ENCODE peak calls at places on chromosomes 6 and 20, in six cellular contexts. T is upper lobe of left lung, J is breast epithelium, G is HepG2, W is endothelial cell of umbilical vein, N is stomach. I is an unnamed sample.

GRCh38 chr6:108027594-108027993 is 46.9 kb downstream of the OSTM1 start:
- DNase-seq in T (no peak), J (no peak), G (no peak), W (no peak), N (peak; percentile 30), I (no peak)

GRCh38 chr6:76697585-76697984 is 625.1 kb upstream of the IMPG1 start:
- DNase-seq in T (no peak), J (no peak), G (no peak), W (peak; percentile 64), N (no peak), I (no peak)

GRCh38 chr20:43681468-43681942 is 14.6 kb downstream of the MYBL2 start:
- DNase-seq in T (no peak), J (no peak), G (no peak), W (no peak), N (no peak), I (no peak)

GRCh38 chr6:79946242-79946641 is 1.1 kb downstream of the ELOVL4 start:
- DNase-seq in T (no peak), J (no peak), G (peak; percentile 25), W (no peak), N (no peak), I (no peak)

GRCh38 chr6:140101367-140101766 is 726.9 kb upstream of the CITED2 start:
- DNase-seq in T (no peak), J (no peak), G (no peak), W (no peak), N (no peak), I (no peak)

GRCh38 chr6:95581073-95581472 is 3.7 kb downstream of the MANEA start:
- DNase-seq in T (no peak), J (no peak), G (no peak), W (no peak), N (no peak), I (no peak)

GRCh38 chr6:20182926-20183521 is 29.2 kb downstream of the MBOAT1 start:
- DNase-seq in T (peak; percentile 82), J (peak; percentile 94), G (no peak), W (no peak), N (peak; percentile 93), I (peak; percentile 94)

GRCh38 chr20:58308680-58309527 is 611 bp upstream of the RAB22A start:
- DNase-seq in T (peak; percentile 33), J (peak; percentile 57), G (no peak), W (peak; percentile 57), N (no peak), I (peak; percentile 50)

GRCh38 chr6:116323863-116324262 is 44.1 kb upstream of the TSPYL1 start:
- DNase-seq in T (no peak), J (no peak), G (no peak), W (no peak), N (no peak), I (no peak)

GRCh38 chr20:35992713-35993335 is 24.4 kb downstream of the CNBD2 start:
- DNase-seq in T (peak; percentile 62), J (no peak), G (peak; percentile 81), W (peak; percentile 71), N (peak; percentile 45), I (peak; percentile 42)

GRCh38 chr6:128518531-128519131 is 1.8 kb downstream of the PTPRK start:
- DNase-seq in T (no peak), J (no peak), G (no peak), W (peak; percentile 64), N (no peak), I (no peak)

GRCh38 chr6:128520436-128521301 is at the start of gene PTPRK:
- DNase-seq in T (peak; percentile 91), J (peak; percentile 95), G (peak; percentile 90), W (peak; percentile 94), N (peak; percentile 95), I (peak; percentile 94)

GRCh38 chr6:128519931-128520435 is 416 bp downstream of the PTPRK start:
- DNase-seq in T (peak; percentile 48), J (peak; percentile 70), G (no peak), W (no peak), N (peak; percentile 45), I (peak; percentile 46)

GRCh38 chr6:128521302-128521632 is 868 bp upstream of the PTPRK start:
- DNase-seq in T (no peak), J (no peak), G (no peak), W (no peak), N (no peak), I (no peak)

DNA sequence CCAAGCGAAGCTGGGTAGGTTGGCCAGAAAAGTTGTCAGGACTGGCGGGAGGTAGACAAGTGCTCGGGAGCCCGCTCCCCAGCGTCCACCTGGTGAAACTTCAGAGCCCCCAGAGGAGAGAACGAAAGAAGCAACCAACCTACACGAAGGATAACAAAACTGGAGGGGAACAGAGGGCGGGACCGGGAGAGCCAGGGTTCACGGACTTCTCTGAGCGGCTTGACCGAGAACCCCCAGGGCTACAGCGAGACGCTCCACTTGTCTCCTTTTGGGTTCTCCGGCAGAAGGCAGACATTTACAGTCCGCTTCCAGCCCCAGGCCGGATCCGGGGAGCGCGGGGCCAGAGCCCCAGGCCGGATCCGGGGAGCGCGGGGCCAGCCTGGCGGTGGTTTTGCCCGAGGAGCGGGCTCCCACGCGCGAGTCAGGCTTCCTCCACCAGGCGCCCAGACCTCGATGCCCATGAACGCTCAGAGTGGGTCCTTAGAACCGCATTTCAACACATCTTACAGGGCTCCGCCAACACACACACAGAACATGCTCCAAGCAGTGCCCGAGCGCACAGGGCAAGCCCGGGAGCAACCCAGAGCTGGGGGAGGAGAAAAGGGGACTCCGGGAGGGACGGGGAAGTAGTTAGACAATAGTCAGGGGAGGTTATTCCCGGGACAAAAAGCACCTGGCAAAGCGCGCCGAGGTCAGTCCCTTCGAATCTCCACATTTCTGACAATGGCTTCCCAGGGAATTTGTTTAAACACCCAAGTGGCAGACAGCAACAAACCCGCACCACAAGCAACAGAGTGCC is 1.1 kb downstream of the PTPRK start:
- DNase-seq in T (peak; percentile 54), J (peak; percentile 61), G (peak; percentile 87), W (peak; percentile 69), N (peak; percentile 58), I (peak; percentile 68)
- TF ChIP-seq POLR2A in T (no peak), J (no peak), G (peak; percentile 10), W (no peak), N (no peak), I (no peak)

DNA sequence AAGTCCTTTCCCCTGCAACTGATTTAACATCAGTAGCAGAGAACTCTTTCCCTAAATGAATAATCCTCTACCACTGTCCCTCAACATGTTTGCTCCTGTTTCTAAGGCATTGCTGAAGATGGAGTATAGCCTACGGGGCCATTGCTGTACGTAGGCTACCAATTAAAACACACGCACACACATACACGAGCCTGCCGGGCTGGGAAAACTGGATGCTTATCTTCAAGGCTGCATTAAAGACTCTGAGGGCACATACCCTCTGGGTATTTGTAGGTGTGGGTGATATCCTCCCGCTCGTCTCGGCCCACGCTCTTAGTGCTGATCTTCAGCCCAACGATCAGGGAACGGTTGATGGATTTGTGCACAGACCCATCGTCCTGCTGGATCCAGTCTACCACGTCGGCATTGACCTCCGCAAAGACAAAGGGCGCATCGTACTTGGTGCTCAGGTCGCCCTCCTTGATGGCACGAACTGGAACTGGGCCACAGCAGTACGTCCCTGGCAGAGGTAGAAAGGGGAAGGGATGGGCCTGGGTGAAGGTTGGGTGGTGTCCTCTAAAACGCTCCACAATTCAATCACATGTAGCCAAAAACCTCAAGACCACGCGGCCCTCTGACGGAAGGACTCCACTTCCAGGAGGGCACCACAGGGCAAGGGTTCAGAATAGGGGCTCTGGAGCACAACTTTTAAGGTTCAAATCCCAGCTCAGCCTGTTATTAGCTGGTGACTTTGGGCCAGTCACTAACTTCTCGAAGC is 25.7 kb downstream of the TGM2 start:
- DNase-seq in T (no peak), J (no peak), G (no peak), W (no peak), N (no peak), I (no peak)
- H3K36me3 ChIP-seq in T (peaks cover 54% of the 10 kb centered on the region), J (no peaks in the 10 kb centered on the region), G (no peaks in the 10 kb centered on the region), W (peaks cover 20% of the 10 kb centered on the region), N (peaks cover 59% of the 10 kb centered on the region), I (no peaks in the 10 kb centered on the region)

DNA sequence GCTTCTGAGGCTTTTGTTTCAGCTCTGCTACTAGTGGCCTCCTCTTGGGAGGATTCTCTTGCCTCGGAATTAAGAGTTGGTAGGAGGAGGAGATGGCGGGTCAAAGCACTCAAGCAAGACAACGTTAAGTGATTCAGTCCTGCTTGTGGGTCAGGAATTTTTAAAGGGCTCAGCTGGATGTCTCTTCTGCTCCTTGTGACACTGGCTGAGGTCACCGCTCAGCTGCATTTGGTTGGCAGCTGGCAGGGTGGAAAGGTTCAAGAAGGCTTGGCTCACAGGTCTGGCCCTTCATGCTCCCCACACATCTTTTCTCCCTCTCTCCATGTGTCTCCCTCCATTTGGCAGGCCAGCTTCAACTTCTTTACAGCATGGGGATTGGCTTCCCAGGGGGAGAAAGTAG is 641.4 kb downstream of the KIF16B start:
- DNase-seq in T (no peak), J (no peak), G (no peak), W (no peak), N (no peak), I (no peak)
- TF ChIP-seq POLR2AphosphoS5 in T (no peak), J (no peak), G (no peak), W (no peak), N (no peak), I (no peak)

GRCh38 chr6:44265003-44265842 is at the start of gene NFKBIE:
- DNase-seq in T (peak; percentile 97), J (peak; percentile 93), G (peak; percentile 85), W (peak; percentile 92), N (peak; percentile 97), I (peak; percentile 95)
- TF ChIP-seq POLR2A in T (no peak), J (no peak), G (peak; percentile 82), W (peak; percentile 92), N (no peak), I (peak; percentile 97)

GRCh38 chr20:25009218-25010145 is 16.9 kb upstream of the APMAP start:
- DNase-seq in T (peak; percentile 14), J (no peak), G (no peak), W (no peak), N (no peak), I (no peak)
- H3K36me3 ChIP-seq in T (peaks cover 88% of the 10 kb centered on the region), J (peaks cover 23% of the 10 kb centered on the region), G (no peaks in the 10 kb centered on the region), W (no peaks in the 10 kb centered on the region), N (peaks cover 98% of the 10 kb centered on the region), I (peaks cover 36% of the 10 kb centered on the region)

GRCh38 chr6:27672113-27672799 is 199.4 kb upstream of the ZNF184 start:
- DNase-seq in T (no peak), J (no peak), G (peak; percentile 91), W (peak; percentile 40), N (no peak), I (no peak)
- TF ChIP-seq POLR2AphosphoS5 in T (no peak), J (no peak), G (no peak), W (no peak), N (no peak), I (no peak)

GRCh38 chr20:33857722-33858563 is 46.8 kb downstream of the CHMP4B start:
- DNase-seq in T (no peak), J (no peak), G (no peak), W (no peak), N (no peak), I (no peak)
- TF ChIP-seq POLR2A in T (no peak), J (no peak), G (no peak), W (no peak), N (no peak), I (no peak)

GRCh38 chr6:33668328-33668727 is 43.2 kb downstream of the UQCC2 start:
- DNase-seq in T (no peak), J (no peak), G (no peak), W (no peak), N (no peak), I (no peak)
- H3K36me3 ChIP-seq in T (peaks cover 96% of the 10 kb centered on the region), J (peaks cover 17% of the 10 kb centered on the region), G (no peaks in the 10 kb centered on the region), W (no peaks in the 10 kb centered on the region), N (peaks cover 96% of the 10 kb centered on the region), I (peaks cover 4% of the 10 kb centered on the region)

I was measured in prostate gland.